ENCODE peak calls at places on chromosome 14, in ten cellular contexts. One of them, this sample, is unnamed.

GRCh38 chr14:90781344-90781761 is 34.9 kb downstream of the TTC7B start:
- DNase-seq in HFF-Myc: no peak
- DNase-seq in NCI-H2171: no peak
- DNase-seq in brain microvascular endothelial cell: peak; percentile 33
- DNase-seq in GM06990: no peak
- DNase-seq in activated T-helper 1 cell treated with anti-CD3 and anti-CD28 coated beads, Interleukin-12 subunit alpha, Interleukin-12 subunit beta, Interleukin-2, Interleukin-4 antibody, amounts not matched to agents 30 ng/mL and 10 ng/mL and 1 ng/mL, durations not matched to agents 14 hours and 24 hours and 36 hours: no peak
- DNase-seq in heart right ventricle: no peak
- DNase-seq in BE2C: no peak
- DNase-seq in SK-N-MC: no peak
- DNase-seq in posterior cingulate gyrus: no peak
- DNase-seq in this sample: no peak

GRCh38 chr14:105092124-105092911 is 27.1 kb upstream of the GPR132 start:
- DNase-seq in SK-N-MC: no peak
- DNase-seq in GM06990: no peak
- DNase-seq in activated T-helper 1 cell treated with anti-CD3 and anti-CD28 coated beads, Interleukin-12 subunit alpha, Interleukin-12 subunit beta, Interleukin-2, Interleukin-4 antibody, amounts not matched to agents 30 ng/mL and 10 ng/mL and 1 ng/mL, durations not matched to agents 14 hours and 24 hours and 36 hours: no peak
- DNase-seq in HFF-Myc: no peak
- DNase-seq in posterior cingulate gyrus: no peak
- DNase-seq in BE2C: peak; percentile 48
- DNase-seq in NCI-H2171: no peak
- DNase-seq in brain microvascular endothelial cell: no peak
- DNase-seq in heart right ventricle: no peak
- DNase-seq in this sample: no peak

GRCh38 chr14:37047226-37047625 is 125.2 kb downstream of the SLC25A21 start:
- DNase-seq in GM06990: no peak
- DNase-seq in BE2C: no peak
- DNase-seq in brain microvascular endothelial cell: no peak
- DNase-seq in posterior cingulate gyrus: no peak
- DNase-seq in HFF-Myc: no peak
- DNase-seq in activated T-helper 1 cell treated with anti-CD3 and anti-CD28 coated beads, Interleukin-12 subunit alpha, Interleukin-12 subunit beta, Interleukin-2, Interleukin-4 antibody, amounts not matched to agents 30 ng/mL and 10 ng/mL and 1 ng/mL, durations not matched to agents 14 hours and 24 hours and 36 hours: no peak
- DNase-seq in NCI-H2171: no peak
- DNase-seq in heart right ventricle: no peak
- DNase-seq in SK-N-MC: no peak
- DNase-seq in this sample: no peak

GRCh38 chr14:22900088-22900799 is 17.2 kb downstream of the REM2 start:
- DNase-seq in brain microvascular endothelial cell: peak; percentile 74
- DNase-seq in HFF-Myc: peak; percentile 52
- DNase-seq in GM06990: no peak
- DNase-seq in BE2C: peak; percentile 44
- DNase-seq in heart right ventricle: no peak
- DNase-seq in activated T-helper 1 cell treated with anti-CD3 and anti-CD28 coated beads, Interleukin-12 subunit alpha, Interleukin-12 subunit beta, Interleukin-2, Interleukin-4 antibody, amounts not matched to agents 30 ng/mL and 10 ng/mL and 1 ng/mL, durations not matched to agents 14 hours and 24 hours and 36 hours: peak; percentile 30
- DNase-seq in posterior cingulate gyrus: no peak
- DNase-seq in NCI-H2171: peak; percentile 83
- DNase-seq in SK-N-MC: peak; percentile 26
- DNase-seq in this sample: peak; percentile 70

GRCh38 chr14:69666112-69666511 is 54.7 kb downstream of the SUSD6 start:
- DNase-seq in HFF-Myc: no peak
- DNase-seq in BE2C: no peak
- DNase-seq in heart right ventricle: no peak
- DNase-seq in SK-N-MC: no peak
- DNase-seq in NCI-H2171: no peak
- DNase-seq in brain microvascular endothelial cell: no peak
- DNase-seq in activated T-helper 1 cell treated with anti-CD3 and anti-CD28 coated beads, Interleukin-12 subunit alpha, Interleukin-12 subunit beta, Interleukin-2, Interleukin-4 antibody, amounts not matched to agents 30 ng/mL and 10 ng/mL and 1 ng/mL, durations not matched to agents 14 hours and 24 hours and 36 hours: no peak
- DNase-seq in posterior cingulate gyrus: no peak
- DNase-seq in GM06990: no peak
- DNase-seq in this sample: no peak

GRCh38 chr14:53764846-53765245 is 191.8 kb downstream of the BMP4 start:
- DNase-seq in HFF-Myc: no peak
- DNase-seq in activated T-helper 1 cell treated with anti-CD3 and anti-CD28 coated beads, Interleukin-12 subunit alpha, Interleukin-12 subunit beta, Interleukin-2, Interleukin-4 antibody, amounts not matched to agents 30 ng/mL and 10 ng/mL and 1 ng/mL, durations not matched to agents 14 hours and 24 hours and 36 hours: no peak
- DNase-seq in brain microvascular endothelial cell: no peak
- DNase-seq in GM06990: no peak
- DNase-seq in BE2C: no peak
- DNase-seq in SK-N-MC: no peak
- DNase-seq in NCI-H2171: no peak
- DNase-seq in posterior cingulate gyrus: no peak
- DNase-seq in heart right ventricle: no peak
- DNase-seq in this sample: no peak

GRCh38 chr14:99171396-99171795 is 100.6 kb downstream of the BCL11B start:
- DNase-seq in GM06990: no peak
- DNase-seq in activated T-helper 1 cell treated with anti-CD3 and anti-CD28 coated beads, Interleukin-12 subunit alpha, Interleukin-12 subunit beta, Interleukin-2, Interleukin-4 antibody, amounts not matched to agents 30 ng/mL and 10 ng/mL and 1 ng/mL, durations not matched to agents 14 hours and 24 hours and 36 hours: no peak
- DNase-seq in HFF-Myc: no peak
- DNase-seq in SK-N-MC: no peak
- DNase-seq in posterior cingulate gyrus: no peak
- DNase-seq in NCI-H2171: no peak
- DNase-seq in brain microvascular endothelial cell: no peak
- DNase-seq in BE2C: no peak
- DNase-seq in heart right ventricle: no peak
- DNase-seq in this sample: no peak

GRCh38 chr14:103250888-103251287 is 83.1 kb upstream of the EIF5 start:
- DNase-seq in heart right ventricle: no peak
- DNase-seq in HFF-Myc: no peak
- DNase-seq in posterior cingulate gyrus: no peak
- DNase-seq in GM06990: no peak
- DNase-seq in NCI-H2171: no peak
- DNase-seq in SK-N-MC: no peak
- DNase-seq in activated T-helper 1 cell treated with anti-CD3 and anti-CD28 coated beads, Interleukin-12 subunit alpha, Interleukin-12 subunit beta, Interleukin-2, Interleukin-4 antibody, amounts not matched to agents 30 ng/mL and 10 ng/mL and 1 ng/mL, durations not matched to agents 14 hours and 24 hours and 36 hours: no peak
- DNase-seq in BE2C: no peak
- DNase-seq in brain microvascular endothelial cell: no peak
- DNase-seq in this sample: no peak

GRCh38 chr14:61498811-61499210 is 177.4 kb downstream of the PRKCH start:
- DNase-seq in SK-N-MC: no peak
- DNase-seq in HFF-Myc: no peak
- DNase-seq in NCI-H2171: no peak
- DNase-seq in GM06990: no peak
- DNase-seq in BE2C: no peak
- DNase-seq in heart right ventricle: no peak
- DNase-seq in posterior cingulate gyrus: no peak
- DNase-seq in activated T-helper 1 cell treated with anti-CD3 and anti-CD28 coated beads, Interleukin-12 subunit alpha, Interleukin-12 subunit beta, Interleukin-2, Interleukin-4 antibody, amounts not matched to agents 30 ng/mL and 10 ng/mL and 1 ng/mL, durations not matched to agents 14 hours and 24 hours and 36 hours: no peak
- DNase-seq in brain microvascular endothelial cell: no peak
- DNase-seq in this sample: no peak

GRCh38 chr14:99690636-99691035 is 6.5 kb downstream of the CYP46A1 start:
- DNase-seq in GM06990: no peak
- DNase-seq in heart right ventricle: no peak
- DNase-seq in activated T-helper 1 cell treated with anti-CD3 and anti-CD28 coated beads, Interleukin-12 subunit alpha, Interleukin-12 subunit beta, Interleukin-2, Interleukin-4 antibody, amounts not matched to agents 30 ng/mL and 10 ng/mL and 1 ng/mL, durations not matched to agents 14 hours and 24 hours and 36 hours: no peak
- DNase-seq in HFF-Myc: no peak
- DNase-seq in SK-N-MC: no peak
- DNase-seq in brain microvascular endothelial cell: no peak
- DNase-seq in posterior cingulate gyrus: no peak
- DNase-seq in NCI-H2171: no peak
- DNase-seq in BE2C: no peak
- DNase-seq in this sample: no peak

GRCh38 chr14:68143341-68143807 is 323.8 kb downstream of the RAD51B start:
- DNase-seq in HFF-Myc: no peak
- DNase-seq in brain microvascular endothelial cell: no peak
- DNase-seq in SK-N-MC: no peak
- DNase-seq in NCI-H2171: no peak
- DNase-seq in BE2C: no peak
- DNase-seq in heart right ventricle: peak; percentile 67
- DNase-seq in posterior cingulate gyrus: peak; percentile 82
- DNase-seq in activated T-helper 1 cell treated with anti-CD3 and anti-CD28 coated beads, Interleukin-12 subunit alpha, Interleukin-12 subunit beta, Interleukin-2, Interleukin-4 antibody, amounts not matched to agents 30 ng/mL and 10 ng/mL and 1 ng/mL, durations not matched to agents 14 hours and 24 hours and 36 hours: no peak
- DNase-seq in GM06990: no peak
- DNase-seq in this sample: no peak

GRCh38 chr14:95356245-95356850 is 36.6 kb upstream of the CLMN start:
- DNase-seq in BE2C: no peak
- DNase-seq in HFF-Myc: peak; percentile 24
- DNase-seq in GM06990: no peak
- DNase-seq in posterior cingulate gyrus: no peak
- DNase-seq in brain microvascular endothelial cell: no peak
- DNase-seq in NCI-H2171: no peak
- DNase-seq in heart right ventricle: no peak
- DNase-seq in activated T-helper 1 cell treated with anti-CD3 and anti-CD28 coated beads, Interleukin-12 subunit alpha, Interleukin-12 subunit beta, Interleukin-2, Interleukin-4 antibody, amounts not matched to agents 30 ng/mL and 10 ng/mL and 1 ng/mL, durations not matched to agents 14 hours and 24 hours and 36 hours: no peak
- DNase-seq in SK-N-MC: no peak
- DNase-seq in this sample: no peak

GRCh38 chr14:105999361-106000028 is 473.1 kb downstream of the TMEM121 start:
- DNase-seq in SK-N-MC: no peak
- DNase-seq in activated T-helper 1 cell treated with anti-CD3 and anti-CD28 coated beads, Interleukin-12 subunit alpha, Interleukin-12 subunit beta, Interleukin-2, Interleukin-4 antibody, amounts not matched to agents 30 ng/mL and 10 ng/mL and 1 ng/mL, durations not matched to agents 14 hours and 24 hours and 36 hours: peak; percentile 85
- DNase-seq in posterior cingulate gyrus: peak; percentile 90
- DNase-seq in NCI-H2171: peak; percentile 11
- DNase-seq in heart right ventricle: peak; percentile 63
- DNase-seq in brain microvascular endothelial cell: no peak
- DNase-seq in GM06990: peak; percentile 37
- DNase-seq in BE2C: peak; percentile 83
- DNase-seq in HFF-Myc: no peak
- DNase-seq in this sample: peak; percentile 56

GRCh38 chr14:68728342-68729106 is 64.3 kb downstream of the ZFP36L1 start:
- DNase-seq in GM06990: no peak
- DNase-seq in posterior cingulate gyrus: no peak
- DNase-seq in brain microvascular endothelial cell: no peak
- DNase-seq in activated T-helper 1 cell treated with anti-CD3 and anti-CD28 coated beads, Interleukin-12 subunit alpha, Interleukin-12 subunit beta, Interleukin-2, Interleukin-4 antibody, amounts not matched to agents 30 ng/mL and 10 ng/mL and 1 ng/mL, durations not matched to agents 14 hours and 24 hours and 36 hours: no peak
- DNase-seq in HFF-Myc: no peak
- DNase-seq in BE2C: no peak
- DNase-seq in heart right ventricle: no peak
- DNase-seq in SK-N-MC: no peak
- DNase-seq in NCI-H2171: no peak
- DNase-seq in this sample: no peak

GRCh38 chr14:73741386-73741875 is 27.2 kb upstream of the PNMA1 start:
- DNase-seq in GM06990: no peak
- DNase-seq in heart right ventricle: peak; percentile 81
- DNase-seq in posterior cingulate gyrus: peak; percentile 93
- DNase-seq in HFF-Myc: no peak
- DNase-seq in SK-N-MC: no peak
- DNase-seq in BE2C: peak; percentile 74
- DNase-seq in activated T-helper 1 cell treated with anti-CD3 and anti-CD28 coated beads, Interleukin-12 subunit alpha, Interleukin-12 subunit beta, Interleukin-2, Interleukin-4 antibody, amounts not matched to agents 30 ng/mL and 10 ng/mL and 1 ng/mL, durations not matched to agents 14 hours and 24 hours and 36 hours: peak; percentile 61
- DNase-seq in brain microvascular endothelial cell: peak; percentile 55
- DNase-seq in NCI-H2171: no peak
- DNase-seq in this sample: peak; percentile 76

GRCh38 chr14:36300337-36300736 is 20.1 kb downstream of the MBIP start:
- DNase-seq in SK-N-MC: no peak
- DNase-seq in HFF-Myc: no peak
- DNase-seq in activated T-helper 1 cell treated with anti-CD3 and anti-CD28 coated beads, Interleukin-12 subunit alpha, Interleukin-12 subunit beta, Interleukin-2, Interleukin-4 antibody, amounts not matched to agents 30 ng/mL and 10 ng/mL and 1 ng/mL, durations not matched to agents 14 hours and 24 hours and 36 hours: no peak
- DNase-seq in heart right ventricle: no peak
- DNase-seq in BE2C: no peak
- DNase-seq in posterior cingulate gyrus: no peak
- DNase-seq in brain microvascular endothelial cell: no peak
- DNase-seq in GM06990: peak; percentile 58
- DNase-seq in NCI-H2171: no peak
- DNase-seq in this sample: peak; percentile 9

GRCh38 chr14:34437729-34438080 is 24.3 kb downstream of the SPTSSA start:
- DNase-seq in HFF-Myc: no peak
- DNase-seq in SK-N-MC: no peak
- DNase-seq in BE2C: no peak
- DNase-seq in activated T-helper 1 cell treated with anti-CD3 and anti-CD28 coated beads, Interleukin-12 subunit alpha, Interleukin-12 subunit beta, Interleukin-2, Interleukin-4 antibody, amounts not matched to agents 30 ng/mL and 10 ng/mL and 1 ng/mL, durations not matched to agents 14 hours and 24 hours and 36 hours: no peak
- DNase-seq in NCI-H2171: no peak
- DNase-seq in brain microvascular endothelial cell: no peak
- DNase-seq in GM06990: no peak
- DNase-seq in posterior cingulate gyrus: no peak
- DNase-seq in heart right ventricle: no peak
- DNase-seq in this sample: no peak

GRCh38 chr14:75554482-75554881 is 23.9 kb upstream of the FLVCR2 start:
- DNase-seq in NCI-H2171: no peak
- DNase-seq in heart right ventricle: no peak
- DNase-seq in activated T-helper 1 cell treated with anti-CD3 and anti-CD28 coated beads, Interleukin-12 subunit alpha, Interleukin-12 subunit beta, Interleukin-2, Interleukin-4 antibody, amounts not matched to agents 30 ng/mL and 10 ng/mL and 1 ng/mL, durations not matched to agents 14 hours and 24 hours and 36 hours: no peak
- DNase-seq in brain microvascular endothelial cell: no peak
- DNase-seq in HFF-Myc: no peak
- DNase-seq in GM06990: no peak
- DNase-seq in posterior cingulate gyrus: no peak
- DNase-seq in SK-N-MC: no peak
- DNase-seq in BE2C: no peak
- DNase-seq in this sample: no peak

GRCh38 chr14:100815478-100816285 is 10.2 kb upstream of the MEG3 start:
- DNase-seq in activated T-helper 1 cell treated with anti-CD3 and anti-CD28 coated beads, Interleukin-12 subunit alpha, Interleukin-12 subunit beta, Interleukin-2, Interleukin-4 antibody, amounts not matched to agents 30 ng/mL and 10 ng/mL and 1 ng/mL, durations not matched to agents 14 hours and 24 hours and 36 hours: no peak
- DNase-seq in SK-N-MC: no peak
- DNase-seq in NCI-H2171: no peak
- DNase-seq in brain microvascular endothelial cell: peak; percentile 43
- DNase-seq in GM06990: no peak
- DNase-seq in posterior cingulate gyrus: peak; percentile 77
- DNase-seq in BE2C: no peak
- DNase-seq in HFF-Myc: no peak
- DNase-seq in heart right ventricle: no peak
- DNase-seq in this sample: no peak

GRCh38 chr14:55265197-55265596 is 6.0 kb upstream of the FBXO34 start:
- DNase-seq in posterior cingulate gyrus: no peak
- DNase-seq in heart right ventricle: no peak
- DNase-seq in NCI-H2171: no peak
- DNase-seq in HFF-Myc: no peak
- DNase-seq in SK-N-MC: no peak
- DNase-seq in activated T-helper 1 cell treated with anti-CD3 and anti-CD28 coated beads, Interleukin-12 subunit alpha, Interleukin-12 subunit beta, Interleukin-2, Interleukin-4 antibody, amounts not matched to agents 30 ng/mL and 10 ng/mL and 1 ng/mL, durations not matched to agents 14 hours and 24 hours and 36 hours: no peak
- DNase-seq in brain microvascular endothelial cell: no peak
- DNase-seq in BE2C: no peak
- DNase-seq in GM06990: no peak
- DNase-seq in this sample: no peak

GRCh38 chr14:67162390-67162789 is 26.9 kb upstream of the GARIN2 start:
- DNase-seq in GM06990: no peak
- DNase-seq in posterior cingulate gyrus: no peak
- DNase-seq in SK-N-MC: no peak
- DNase-seq in BE2C: no peak
- DNase-seq in heart right ventricle: no peak
- DNase-seq in NCI-H2171: no peak
- DNase-seq in activated T-helper 1 cell treated with anti-CD3 and anti-CD28 coated beads, Interleukin-12 subunit alpha, Interleukin-12 subunit beta, Interleukin-2, Interleukin-4 antibody, amounts not matched to agents 30 ng/mL and 10 ng/mL and 1 ng/mL, durations not matched to agents 14 hours and 24 hours and 36 hours: no peak
- DNase-seq in brain microvascular endothelial cell: no peak
- DNase-seq in HFF-Myc: no peak
- DNase-seq in this sample: no peak

GRCh38 chr14:23932639-23933038 is 20.9 kb upstream of the DHRS4 start:
- DNase-seq in activated T-helper 1 cell treated with anti-CD3 and anti-CD28 coated beads, Interleukin-12 subunit alpha, Interleukin-12 subunit beta, Interleukin-2, Interleukin-4 antibody, amounts not matched to agents 30 ng/mL and 10 ng/mL and 1 ng/mL, durations not matched to agents 14 hours and 24 hours and 36 hours: no peak
- DNase-seq in SK-N-MC: no peak
- DNase-seq in heart right ventricle: no peak
- DNase-seq in BE2C: no peak
- DNase-seq in HFF-Myc: no peak
- DNase-seq in brain microvascular endothelial cell: no peak
- DNase-seq in GM06990: no peak
- DNase-seq in posterior cingulate gyrus: no peak
- DNase-seq in NCI-H2171: no peak
- DNase-seq in this sample: no peak

GRCh38 chr14:74973003-74973614 is 17.7 kb upstream of the PGF start:
- DNase-seq in SK-N-MC: no peak
- DNase-seq in heart right ventricle: peak; percentile 75
- DNase-seq in brain microvascular endothelial cell: peak; percentile 45
- DNase-seq in GM06990: no peak
- DNase-seq in activated T-helper 1 cell treated with anti-CD3 and anti-CD28 coated beads, Interleukin-12 subunit alpha, Interleukin-12 subunit beta, Interleukin-2, Interleukin-4 antibody, amounts not matched to agents 30 ng/mL and 10 ng/mL and 1 ng/mL, durations not matched to agents 14 hours and 24 hours and 36 hours: peak; percentile 12
- DNase-seq in posterior cingulate gyrus: peak; percentile 82
- DNase-seq in NCI-H2171: no peak
- DNase-seq in BE2C: no peak
- DNase-seq in HFF-Myc: no peak
- DNase-seq in this sample: no peak

GRCh38 chr14:105151838-105152793 is 16.5 kb downstream of the JAG2 start:
- DNase-seq in heart right ventricle: peak; percentile 34
- DNase-seq in GM06990: no peak
- DNase-seq in activated T-helper 1 cell treated with anti-CD3 and anti-CD28 coated beads, Interleukin-12 subunit alpha, Interleukin-12 subunit beta, Interleukin-2, Interleukin-4 antibody, amounts not matched to agents 30 ng/mL and 10 ng/mL and 1 ng/mL, durations not matched to agents 14 hours and 24 hours and 36 hours: no peak
- DNase-seq in brain microvascular endothelial cell: no peak
- DNase-seq in NCI-H2171: no peak
- DNase-seq in BE2C: peak; percentile 7
- DNase-seq in HFF-Myc: no peak
- DNase-seq in SK-N-MC: no peak
- DNase-seq in posterior cingulate gyrus: peak; percentile 82
- DNase-seq in this sample: no peak

GRCh38 chr14:77220246-77221017 is 38.8 kb downstream of the TMEM63C start:
- DNase-seq in SK-N-MC: no peak
- DNase-seq in activated T-helper 1 cell treated with anti-CD3 and anti-CD28 coated beads, Interleukin-12 subunit alpha, Interleukin-12 subunit beta, Interleukin-2, Interleukin-4 antibody, amounts not matched to agents 30 ng/mL and 10 ng/mL and 1 ng/mL, durations not matched to agents 14 hours and 24 hours and 36 hours: no peak
- DNase-seq in heart right ventricle: no peak
- DNase-seq in BE2C: no peak
- DNase-seq in NCI-H2171: no peak
- DNase-seq in GM06990: no peak
- DNase-seq in brain microvascular endothelial cell: no peak
- DNase-seq in posterior cingulate gyrus: no peak
- DNase-seq in HFF-Myc: no peak
- DNase-seq in this sample: no peak

GRCh38 chr14:105980224-105980623 is 453.8 kb downstream of the TMEM121 start:
- DNase-seq in heart right ventricle: no peak
- DNase-seq in HFF-Myc: no peak
- DNase-seq in activated T-helper 1 cell treated with anti-CD3 and anti-CD28 coated beads, Interleukin-12 subunit alpha, Interleukin-12 subunit beta, Interleukin-2, Interleukin-4 antibody, amounts not matched to agents 30 ng/mL and 10 ng/mL and 1 ng/mL, durations not matched to agents 14 hours and 24 hours and 36 hours: no peak
- DNase-seq in GM06990: no peak
- DNase-seq in NCI-H2171: peak; percentile 84
- DNase-seq in BE2C: no peak
- DNase-seq in SK-N-MC: no peak
- DNase-seq in brain microvascular endothelial cell: no peak
- DNase-seq in posterior cingulate gyrus: no peak
- DNase-seq in this sample: no peak

GRCh38 chr14:93332032-93332852 is 594 bp downstream of the BTBD7 start:
- DNase-seq in GM06990: peak; percentile 73
- DNase-seq in posterior cingulate gyrus: peak; percentile 89
- DNase-seq in SK-N-MC: no peak
- DNase-seq in brain microvascular endothelial cell: no peak
- DNase-seq in NCI-H2171: no peak
- DNase-seq in activated T-helper 1 cell treated with anti-CD3 and anti-CD28 coated beads, Interleukin-12 subunit alpha, Interleukin-12 subunit beta, Interleukin-2, Interleukin-4 antibody, amounts not matched to agents 30 ng/mL and 10 ng/mL and 1 ng/mL, durations not matched to agents 14 hours and 24 hours and 36 hours: peak; percentile 46
- DNase-seq in heart right ventricle: peak; percentile 70
- DNase-seq in BE2C: peak; percentile 75
- DNase-seq in HFF-Myc: no peak
- DNase-seq in this sample: peak; percentile 81

GRCh38 chr14:101557811-101558738 is 3.2 kb upstream of the DIO3 start:
- DNase-seq in brain microvascular endothelial cell: no peak
- DNase-seq in SK-N-MC: no peak
- DNase-seq in posterior cingulate gyrus: peak; percentile 76
- DNase-seq in NCI-H2171: no peak
- DNase-seq in GM06990: no peak
- DNase-seq in activated T-helper 1 cell treated with anti-CD3 and anti-CD28 coated beads, Interleukin-12 subunit alpha, Interleukin-12 subunit beta, Interleukin-2, Interleukin-4 antibody, amounts not matched to agents 30 ng/mL and 10 ng/mL and 1 ng/mL, durations not matched to agents 14 hours and 24 hours and 36 hours: no peak
- DNase-seq in heart right ventricle: no peak
- DNase-seq in BE2C: no peak
- DNase-seq in HFF-Myc: no peak
- DNase-seq in this sample: no peak